ENCODE peak calls at places on chromosomes 5 and 9, in five cellular contexts. One of them, this sample, is unnamed.

GRCh38 chr5:85140471-85140870 is 755.8 kb upstream of the EDIL3 start:
- DNase-seq in mammary epithelial cell: no peak
- DNase-seq in CD8-positive, alpha-beta T cell: no peak
- DNase-seq in tibial artery: no peak
- DNase-seq in spleen: no peak
- DNase-seq in this sample: no peak

GRCh38 chr9:72533322-72533721 is 11.9 kb downstream of the TMC1 start:
- DNase-seq in CD8-positive, alpha-beta T cell: no peak
- DNase-seq in mammary epithelial cell: peak; percentile 49
- DNase-seq in spleen: no peak
- DNase-seq in tibial artery: no peak
- DNase-seq in this sample: no peak

GRCh38 chr5:137142371-137143243 is 356.5 kb downstream of the SPOCK1 start:
- DNase-seq in mammary epithelial cell: peak; percentile 92
- DNase-seq in CD8-positive, alpha-beta T cell: no peak
- DNase-seq in tibial artery: peak; percentile 65
- DNase-seq in spleen: no peak
- DNase-seq in this sample: no peak

GRCh38 chr5:87277279-87277835 is 9.7 kb downstream of the RASA1 start:
- DNase-seq in tibial artery: no peak
- DNase-seq in spleen: no peak
- DNase-seq in mammary epithelial cell: no peak
- DNase-seq in CD8-positive, alpha-beta T cell: no peak
- DNase-seq in this sample: no peak

GRCh38 chr5:122937914-122938313 is 92.5 kb downstream of the SNX24 start:
- DNase-seq in mammary epithelial cell: no peak
- DNase-seq in tibial artery: peak; percentile 68
- DNase-seq in spleen: no peak
- DNase-seq in CD8-positive, alpha-beta T cell: no peak
- DNase-seq in this sample: no peak

GRCh38 chr5:139668064-139668880 is 20.1 kb downstream of the CXXC5 start:
- DNase-seq in mammary epithelial cell: peak; percentile 73
- DNase-seq in spleen: peak; percentile 83
- DNase-seq in CD8-positive, alpha-beta T cell: peak; percentile 42
- DNase-seq in tibial artery: no peak
- DNase-seq in this sample: no peak

GRCh38 chr9:37426846-37427245 is 4.3 kb downstream of the GRHPR start:
- DNase-seq in CD8-positive, alpha-beta T cell: no peak
- DNase-seq in spleen: no peak
- DNase-seq in tibial artery: no peak
- DNase-seq in mammary epithelial cell: no peak
- DNase-seq in this sample: no peak

GRCh38 chr5:172113036-172113435 is 75.0 kb downstream of the STK10 start:
- DNase-seq in mammary epithelial cell: no peak
- DNase-seq in spleen: peak; percentile 87
- DNase-seq in CD8-positive, alpha-beta T cell: peak; percentile 89
- DNase-seq in tibial artery: no peak
- DNase-seq in this sample: no peak

GRCh38 chr5:22850981-22851380 is 2.2 kb downstream of the CDH12 start:
- DNase-seq in mammary epithelial cell: no peak
- DNase-seq in spleen: no peak
- DNase-seq in tibial artery: no peak
- DNase-seq in CD8-positive, alpha-beta T cell: no peak
- DNase-seq in this sample: no peak

GRCh38 chr5:53779541-53779981 is 219.1 kb downstream of the NDUFS4 start:
- DNase-seq in CD8-positive, alpha-beta T cell: no peak
- DNase-seq in spleen: no peak
- DNase-seq in tibial artery: no peak
- DNase-seq in mammary epithelial cell: peak; percentile 51
- DNase-seq in this sample: no peak

GRCh38 chr5:98927988-98928801 is 612 bp downstream of the CHD1 start:
- DNase-seq in CD8-positive, alpha-beta T cell: peak; percentile 38
- DNase-seq in mammary epithelial cell: peak; percentile 57
- DNase-seq in tibial artery: peak; percentile 80
- DNase-seq in spleen: no peak
- DNase-seq in this sample: peak; percentile 50

GRCh38 chr9:72254881-72255545 is 105.8 kb downstream of the GDA start:
- DNase-seq in CD8-positive, alpha-beta T cell: no peak
- DNase-seq in spleen: no peak
- DNase-seq in mammary epithelial cell: no peak
- DNase-seq in tibial artery: no peak
- DNase-seq in this sample: no peak

GRCh38 chr9:113564804-113565237 is 101.3 kb downstream of the RGS3 start:
- DNase-seq in spleen: peak; percentile 80
- DNase-seq in tibial artery: peak; percentile 75
- DNase-seq in mammary epithelial cell: peak; percentile 85
- DNase-seq in CD8-positive, alpha-beta T cell: no peak
- DNase-seq in this sample: no peak

GRCh38 chr5:172502410-172502809 is 48.1 kb upstream of the SH3PXD2B start:
- DNase-seq in CD8-positive, alpha-beta T cell: no peak
- DNase-seq in spleen: no peak
- DNase-seq in mammary epithelial cell: no peak
- DNase-seq in tibial artery: no peak
- DNase-seq in this sample: peak; percentile 3

GRCh38 chr9:107895524-107896001 is 406.0 kb upstream of the KLF4 start:
- DNase-seq in mammary epithelial cell: peak; percentile 40
- DNase-seq in spleen: no peak
- DNase-seq in tibial artery: no peak
- DNase-seq in CD8-positive, alpha-beta T cell: no peak
- DNase-seq in this sample: no peak

GRCh38 chr9:24218656-24219055 is 327.0 kb downstream of the IZUMO3 start:
- DNase-seq in spleen: no peak
- DNase-seq in CD8-positive, alpha-beta T cell: no peak
- DNase-seq in mammary epithelial cell: peak; percentile 76
- DNase-seq in tibial artery: no peak
- DNase-seq in this sample: no peak

GRCh38 chr9:112331676-112331955 is 1.8 kb downstream of the PTBP3 start:
- DNase-seq in mammary epithelial cell: no peak
- DNase-seq in tibial artery: no peak
- DNase-seq in spleen: no peak
- DNase-seq in CD8-positive, alpha-beta T cell: no peak
- DNase-seq in this sample: no peak

GRCh38 chr5:68382640-68383039 is 167.1 kb downstream of the PIK3R1 start:
- DNase-seq in tibial artery: peak; percentile 41
- DNase-seq in CD8-positive, alpha-beta T cell: no peak
- DNase-seq in spleen: no peak
- DNase-seq in mammary epithelial cell: peak; percentile 72
- DNase-seq in this sample: no peak

GRCh38 chr5:97297063-97297715 is 114.1 kb upstream of the RIOK2 start:
- DNase-seq in tibial artery: no peak
- DNase-seq in spleen: no peak
- DNase-seq in CD8-positive, alpha-beta T cell: no peak
- DNase-seq in mammary epithelial cell: peak; percentile 6
- DNase-seq in this sample: no peak

GRCh38 chr5:13976867-13977479 is 32.5 kb upstream of the DNAH5 start:
- DNase-seq in spleen: no peak
- DNase-seq in CD8-positive, alpha-beta T cell: no peak
- DNase-seq in mammary epithelial cell: peak; percentile 53
- DNase-seq in tibial artery: no peak
- DNase-seq in this sample: no peak

GRCh38 chr9:2053883-2054845 is 39.0 kb downstream of the SMARCA2 start:
- DNase-seq in mammary epithelial cell: peak; percentile 26
- DNase-seq in tibial artery: peak; percentile 57
- DNase-seq in CD8-positive, alpha-beta T cell: peak; percentile 86
- DNase-seq in spleen: peak; percentile 81
- DNase-seq in this sample: no peak

GRCh38 chr5:73122875-73123810 is 2.8 kb downstream of the TMEM171 start:
- DNase-seq in CD8-positive, alpha-beta T cell: no peak
- DNase-seq in spleen: no peak
- DNase-seq in tibial artery: no peak
- DNase-seq in mammary epithelial cell: peak; percentile 68
- DNase-seq in this sample: no peak

GRCh38 chr5:960551-960950 is 48.1 kb upstream of the NKD2 start:
- DNase-seq in CD8-positive, alpha-beta T cell: no peak
- DNase-seq in spleen: peak; percentile 58
- DNase-seq in mammary epithelial cell: no peak
- DNase-seq in tibial artery: no peak
- DNase-seq in this sample: peak; percentile 38

GRCh38 chr5:78765756-78766411 is 117.3 kb upstream of the LHFPL2 start:
- DNase-seq in spleen: no peak
- DNase-seq in tibial artery: no peak
- DNase-seq in CD8-positive, alpha-beta T cell: no peak
- DNase-seq in mammary epithelial cell: no peak
- DNase-seq in this sample: no peak

GRCh38 chr5:180352116-180352975 is 790 bp downstream of the GFPT2 start:
- DNase-seq in CD8-positive, alpha-beta T cell: no peak
- DNase-seq in spleen: no peak
- DNase-seq in tibial artery: peak; percentile 55
- DNase-seq in mammary epithelial cell: no peak
- DNase-seq in this sample: no peak

GRCh38 chr9:95023217-95024003 is 294.1 kb downstream of the FANCC start:
- DNase-seq in tibial artery: no peak
- DNase-seq in CD8-positive, alpha-beta T cell: no peak
- DNase-seq in mammary epithelial cell: peak; percentile 89
- DNase-seq in spleen: no peak
- DNase-seq in this sample: no peak

DNA sequence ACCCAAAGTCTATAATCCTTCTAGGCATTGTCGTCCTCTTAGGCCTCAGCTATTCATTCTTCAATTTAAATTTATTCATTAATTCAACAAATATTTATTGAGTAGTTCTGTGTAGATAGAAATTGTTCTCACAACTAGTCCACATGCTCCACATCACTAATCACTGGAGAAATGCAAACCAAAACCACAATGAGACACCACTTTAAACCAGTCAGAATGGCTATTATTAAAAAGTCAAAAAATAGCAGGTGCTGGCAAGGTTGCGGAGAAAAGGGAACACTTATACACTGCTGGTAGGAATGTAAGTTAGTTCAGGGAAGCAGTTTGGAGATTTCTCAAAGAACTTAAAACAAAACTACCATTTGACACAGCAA is 51.1 kb upstream of the TNFSF15 start:
- DNase-seq in CD8-positive, alpha-beta T cell: no peak
- DNase-seq in mammary epithelial cell: no peak
- DNase-seq in spleen: no peak
- DNase-seq in tibial artery: no peak
- DNase-seq in this sample: no peak
- TF ChIP-seq CTCF in CD8-positive, alpha-beta T cell: no peak
- TF ChIP-seq CTCF in mammary epithelial cell: no peak
- TF ChIP-seq CTCF in spleen: no peak
- TF ChIP-seq CTCF in tibial artery: no peak
- TF ChIP-seq CTCF in this sample: no peak

GRCh38 chr9:100670719-100671118 is 92.8 kb downstream of the CAVIN4 start:
- DNase-seq in mammary epithelial cell: no peak
- DNase-seq in tibial artery: no peak
- DNase-seq in spleen: no peak
- DNase-seq in CD8-positive, alpha-beta T cell: no peak
- DNase-seq in this sample: no peak
- TF ChIP-seq CTCF in mammary epithelial cell: no peak
- TF ChIP-seq CTCF in tibial artery: no peak
- TF ChIP-seq CTCF in spleen: no peak
- TF ChIP-seq CTCF in CD8-positive, alpha-beta T cell: no peak
- TF ChIP-seq CTCF in this sample: no peak

GRCh38 chr5:151772029-151772867 is 494 bp downstream of the G3BP1 start:
- DNase-seq in tibial artery: peak; percentile 53
- DNase-seq in spleen: no peak
- DNase-seq in mammary epithelial cell: peak; percentile 44
- DNase-seq in CD8-positive, alpha-beta T cell: peak; percentile 54
- DNase-seq in this sample: no peak

GRCh38 chr5:151773979-151774378 is 2.2 kb downstream of the G3BP1 start:
- DNase-seq in CD8-positive, alpha-beta T cell: no peak
- DNase-seq in mammary epithelial cell: peak; percentile 13
- DNase-seq in tibial artery: no peak
- DNase-seq in spleen: no peak
- DNase-seq in this sample: no peak

GRCh38 chr5:151770383-151771258 is 1.1 kb upstream of the G3BP1 start:
- DNase-seq in CD8-positive, alpha-beta T cell: no peak
- DNase-seq in mammary epithelial cell: peak; percentile 54
- DNase-seq in tibial artery: peak; percentile 78
- DNase-seq in spleen: peak; percentile 95
- DNase-seq in this sample: no peak

GRCh38 chr5:151772868-151773561 is 1.3 kb downstream of the G3BP1 start:
- DNase-seq in tibial artery: no peak
- DNase-seq in CD8-positive, alpha-beta T cell: no peak
- DNase-seq in mammary epithelial cell: peak; percentile 57
- DNase-seq in spleen: no peak
- DNase-seq in this sample: no peak

GRCh38 chr5:151771259-151772028 is at the start of gene G3BP1:
- DNase-seq in mammary epithelial cell: peak; percentile 100
- DNase-seq in spleen: peak; percentile 100
- DNase-seq in tibial artery: peak; percentile 100
- DNase-seq in CD8-positive, alpha-beta T cell: peak; percentile 100
- DNase-seq in this sample: peak; percentile 98
- TF ChIP-seq CTCF in mammary epithelial cell: peak; percentile 77
- TF ChIP-seq CTCF in spleen: peak; percentile 86
- TF ChIP-seq CTCF in tibial artery: peak; percentile 1
- TF ChIP-seq CTCF in CD8-positive, alpha-beta T cell: peak; percentile 42
- TF ChIP-seq CTCF in this sample: peak; percentile 46

DNA sequence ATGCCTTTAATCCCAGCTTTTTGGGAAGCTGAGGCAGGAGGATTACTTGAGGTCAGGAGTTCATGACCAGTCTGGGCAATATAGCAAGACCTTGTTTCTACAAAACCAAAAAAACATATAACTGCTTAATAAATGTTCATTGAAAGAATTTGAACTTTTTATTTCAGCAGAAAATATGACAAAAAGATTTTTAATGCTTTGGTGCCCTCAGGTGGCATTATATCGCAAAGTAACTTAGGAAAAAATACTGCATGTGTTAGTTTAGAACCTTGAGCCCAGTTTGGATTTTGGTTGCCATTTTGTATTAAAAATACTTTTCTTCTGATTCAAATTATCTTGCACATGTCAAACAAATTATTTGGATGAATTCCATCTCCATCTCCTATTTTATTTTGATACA is 103.2 kb downstream of the GPBP1 start:
- DNase-seq in spleen: no peak
- DNase-seq in tibial artery: no peak
- DNase-seq in mammary epithelial cell: no peak
- DNase-seq in CD8-positive, alpha-beta T cell: no peak
- DNase-seq in this sample: no peak
- TF ChIP-seq CTCF in spleen: no peak
- TF ChIP-seq CTCF in tibial artery: no peak
- TF ChIP-seq CTCF in mammary epithelial cell: peak; percentile 38
- TF ChIP-seq CTCF in CD8-positive, alpha-beta T cell: no peak
- TF ChIP-seq CTCF in this sample: no peak

DNA sequence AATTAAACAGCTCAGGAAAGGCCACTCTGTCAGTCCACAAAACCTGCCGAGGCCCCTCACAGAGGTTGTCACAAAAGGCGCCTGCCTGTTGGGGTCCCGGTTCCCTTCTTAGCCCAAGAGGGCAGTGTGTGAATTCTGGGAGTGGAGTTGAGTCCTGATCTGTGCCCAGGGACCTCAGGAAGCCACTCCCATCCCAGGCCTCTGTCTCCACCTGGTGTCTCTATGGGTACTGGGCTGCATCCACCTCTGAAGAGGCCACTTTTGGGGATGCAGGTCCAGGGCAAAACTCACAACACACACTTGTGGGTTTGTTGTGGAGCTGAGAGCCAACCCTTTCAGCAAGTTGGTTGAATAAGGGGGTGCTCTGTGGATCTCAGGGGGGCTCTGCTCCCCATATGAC is 74.3 kb upstream of the STXBP1 start:
- DNase-seq in mammary epithelial cell: no peak
- DNase-seq in CD8-positive, alpha-beta T cell: peak; percentile 0
- DNase-seq in spleen: no peak
- DNase-seq in tibial artery: no peak
- DNase-seq in this sample: no peak
- TF ChIP-seq CTCF in mammary epithelial cell: peak; percentile 58
- TF ChIP-seq CTCF in CD8-positive, alpha-beta T cell: no peak
- TF ChIP-seq CTCF in spleen: no peak
- TF ChIP-seq CTCF in tibial artery: no peak
- TF ChIP-seq CTCF in this sample: no peak